ENCODE peak calls at places on chromosomes 2 and 18, in ten cellular contexts. One of them, this sample, is unnamed.

GRCh38 chr2:206083602-206084467 is 2.1 kb downstream of the INO80D start:
- DNase-seq in activated naive CD4-positive, alpha-beta T cell: no peak
- DNase-seq in neuronal stem cell: no peak
- DNase-seq in neural progenitor cell: peak; percentile 19
- DNase-seq in CD4-positive, alpha-beta T cell: no peak
- DNase-seq in nephron progenitor cell: peak; percentile 10
- DNase-seq in foreskin fibroblast: no peak
- DNase-seq in NCI-H1436 treated with DMSO at 0.1 percent for 48 hours: no peak
- DNase-seq in astrocyte of the cerebellum: no peak
- DNase-seq in AG08396: no peak
- DNase-seq in this sample: peak; percentile 89

GRCh38 chr2:226906439-226906796 is 70.6 kb downstream of the RHBDD1 start:
- DNase-seq in foreskin fibroblast: no peak
- DNase-seq in NCI-H1436 treated with DMSO at 0.1 percent for 48 hours: no peak
- DNase-seq in astrocyte of the cerebellum: no peak
- DNase-seq in CD4-positive, alpha-beta T cell: no peak
- DNase-seq in activated naive CD4-positive, alpha-beta T cell: no peak
- DNase-seq in AG08396: no peak
- DNase-seq in neuronal stem cell: no peak
- DNase-seq in nephron progenitor cell: no peak
- DNase-seq in neural progenitor cell: no peak
- DNase-seq in this sample: no peak

GRCh38 chr2:239275037-239275685 is 125.7 kb downstream of the HDAC4 start:
- DNase-seq in neural progenitor cell: no peak
- DNase-seq in AG08396: peak; percentile 93
- DNase-seq in foreskin fibroblast: peak; percentile 96
- DNase-seq in CD4-positive, alpha-beta T cell: peak; percentile 70
- DNase-seq in NCI-H1436 treated with DMSO at 0.1 percent for 48 hours: no peak
- DNase-seq in astrocyte of the cerebellum: peak; percentile 94
- DNase-seq in activated naive CD4-positive, alpha-beta T cell: peak; percentile 45
- DNase-seq in neuronal stem cell: no peak
- DNase-seq in nephron progenitor cell: no peak
- DNase-seq in this sample: no peak

GRCh38 chr2:113012436-113013335 is 7.4 kb downstream of the IL36A start:
- DNase-seq in activated naive CD4-positive, alpha-beta T cell: no peak
- DNase-seq in NCI-H1436 treated with DMSO at 0.1 percent for 48 hours: no peak
- DNase-seq in neuronal stem cell: no peak
- DNase-seq in astrocyte of the cerebellum: no peak
- DNase-seq in CD4-positive, alpha-beta T cell: no peak
- DNase-seq in foreskin fibroblast: no peak
- DNase-seq in AG08396: no peak
- DNase-seq in nephron progenitor cell: no peak
- DNase-seq in neural progenitor cell: no peak
- DNase-seq in this sample: no peak

GRCh38 chr2:38610851-38611801 is 8.4 kb upstream of the HNRNPLL start:
- DNase-seq in activated naive CD4-positive, alpha-beta T cell: no peak
- DNase-seq in neural progenitor cell: no peak
- DNase-seq in nephron progenitor cell: no peak
- DNase-seq in CD4-positive, alpha-beta T cell: no peak
- DNase-seq in foreskin fibroblast: peak; percentile 19
- DNase-seq in NCI-H1436 treated with DMSO at 0.1 percent for 48 hours: no peak
- DNase-seq in AG08396: no peak
- DNase-seq in astrocyte of the cerebellum: no peak
- DNase-seq in neuronal stem cell: no peak
- DNase-seq in this sample: no peak

GRCh38 chr2:43188561-43189386 is 37.6 kb downstream of the ZFP36L2 start:
- DNase-seq in activated naive CD4-positive, alpha-beta T cell: no peak
- DNase-seq in NCI-H1436 treated with DMSO at 0.1 percent for 48 hours: no peak
- DNase-seq in neural progenitor cell: no peak
- DNase-seq in neuronal stem cell: no peak
- DNase-seq in astrocyte of the cerebellum: no peak
- DNase-seq in nephron progenitor cell: no peak
- DNase-seq in AG08396: no peak
- DNase-seq in foreskin fibroblast: no peak
- DNase-seq in CD4-positive, alpha-beta T cell: no peak
- DNase-seq in this sample: no peak

GRCh38 chr2:218224206-218224605 is 7.2 kb downstream of the ARPC2 start:
- DNase-seq in neuronal stem cell: no peak
- DNase-seq in neural progenitor cell: no peak
- DNase-seq in foreskin fibroblast: no peak
- DNase-seq in activated naive CD4-positive, alpha-beta T cell: no peak
- DNase-seq in astrocyte of the cerebellum: no peak
- DNase-seq in CD4-positive, alpha-beta T cell: no peak
- DNase-seq in AG08396: no peak
- DNase-seq in nephron progenitor cell: no peak
- DNase-seq in NCI-H1436 treated with DMSO at 0.1 percent for 48 hours: no peak
- DNase-seq in this sample: no peak

GRCh38 chr2:151238527-151239487 is 22.9 kb downstream of the RBM43 start:
- DNase-seq in CD4-positive, alpha-beta T cell: no peak
- DNase-seq in astrocyte of the cerebellum: peak; percentile 71
- DNase-seq in AG08396: peak; percentile 68
- DNase-seq in neural progenitor cell: peak; percentile 73
- DNase-seq in nephron progenitor cell: peak; percentile 52
- DNase-seq in NCI-H1436 treated with DMSO at 0.1 percent for 48 hours: peak; percentile 58
- DNase-seq in foreskin fibroblast: peak; percentile 81
- DNase-seq in activated naive CD4-positive, alpha-beta T cell: no peak
- DNase-seq in neuronal stem cell: peak; percentile 59
- DNase-seq in this sample: peak; percentile 48

GRCh38 chr18:26477828-26478466 is 70.4 kb downstream of the KCTD1 start:
- DNase-seq in activated naive CD4-positive, alpha-beta T cell: no peak
- DNase-seq in foreskin fibroblast: no peak
- DNase-seq in neuronal stem cell: no peak
- DNase-seq in CD4-positive, alpha-beta T cell: no peak
- DNase-seq in neural progenitor cell: no peak
- DNase-seq in astrocyte of the cerebellum: no peak
- DNase-seq in NCI-H1436 treated with DMSO at 0.1 percent for 48 hours: no peak
- DNase-seq in nephron progenitor cell: no peak
- DNase-seq in AG08396: no peak
- DNase-seq in this sample: no peak

GRCh38 chr2:144950874-144951560 is 431.1 kb upstream of the ZEB2 start:
- DNase-seq in AG08396: peak; percentile 38
- DNase-seq in foreskin fibroblast: peak; percentile 88
- DNase-seq in nephron progenitor cell: no peak
- DNase-seq in NCI-H1436 treated with DMSO at 0.1 percent for 48 hours: no peak
- DNase-seq in CD4-positive, alpha-beta T cell: no peak
- DNase-seq in neuronal stem cell: no peak
- DNase-seq in astrocyte of the cerebellum: peak; percentile 40
- DNase-seq in activated naive CD4-positive, alpha-beta T cell: no peak
- DNase-seq in neural progenitor cell: no peak
- DNase-seq in this sample: no peak

GRCh38 chr2:122748552-122749011 is 993.1 kb downstream of the TSN start:
- DNase-seq in neuronal stem cell: no peak
- DNase-seq in activated naive CD4-positive, alpha-beta T cell: no peak
- DNase-seq in nephron progenitor cell: no peak
- DNase-seq in foreskin fibroblast: peak; percentile 2
- DNase-seq in AG08396: no peak
- DNase-seq in neural progenitor cell: peak; percentile 28
- DNase-seq in CD4-positive, alpha-beta T cell: no peak
- DNase-seq in astrocyte of the cerebellum: no peak
- DNase-seq in NCI-H1436 treated with DMSO at 0.1 percent for 48 hours: no peak
- DNase-seq in this sample: no peak

GRCh38 chr2:133811409-133812125 is 243.3 kb upstream of the NCKAP5 start:
- DNase-seq in neuronal stem cell: no peak
- DNase-seq in AG08396: no peak
- DNase-seq in CD4-positive, alpha-beta T cell: no peak
- DNase-seq in nephron progenitor cell: no peak
- DNase-seq in NCI-H1436 treated with DMSO at 0.1 percent for 48 hours: no peak
- DNase-seq in activated naive CD4-positive, alpha-beta T cell: no peak
- DNase-seq in neural progenitor cell: no peak
- DNase-seq in astrocyte of the cerebellum: no peak
- DNase-seq in foreskin fibroblast: no peak
- DNase-seq in this sample: no peak

GRCh38 chr18:56538756-56539155 is 99.6 kb downstream of the TXNL1 start:
- DNase-seq in CD4-positive, alpha-beta T cell: no peak
- DNase-seq in AG08396: no peak
- DNase-seq in NCI-H1436 treated with DMSO at 0.1 percent for 48 hours: no peak
- DNase-seq in foreskin fibroblast: no peak
- DNase-seq in neuronal stem cell: no peak
- DNase-seq in nephron progenitor cell: no peak
- DNase-seq in neural progenitor cell: no peak
- DNase-seq in astrocyte of the cerebellum: no peak
- DNase-seq in activated naive CD4-positive, alpha-beta T cell: no peak
- DNase-seq in this sample: no peak

GRCh38 chr2:225004531-225004930 is 37.7 kb downstream of the DOCK10 start:
- DNase-seq in NCI-H1436 treated with DMSO at 0.1 percent for 48 hours: no peak
- DNase-seq in AG08396: no peak
- DNase-seq in activated naive CD4-positive, alpha-beta T cell: no peak
- DNase-seq in CD4-positive, alpha-beta T cell: no peak
- DNase-seq in astrocyte of the cerebellum: no peak
- DNase-seq in nephron progenitor cell: no peak
- DNase-seq in foreskin fibroblast: no peak
- DNase-seq in neuronal stem cell: no peak
- DNase-seq in neural progenitor cell: no peak
- DNase-seq in this sample: no peak

GRCh38 chr18:33957705-33958104 is 267.0 kb downstream of the NOL4 start:
- DNase-seq in NCI-H1436 treated with DMSO at 0.1 percent for 48 hours: no peak
- DNase-seq in CD4-positive, alpha-beta T cell: no peak
- DNase-seq in neural progenitor cell: no peak
- DNase-seq in astrocyte of the cerebellum: no peak
- DNase-seq in neuronal stem cell: no peak
- DNase-seq in activated naive CD4-positive, alpha-beta T cell: no peak
- DNase-seq in AG08396: no peak
- DNase-seq in foreskin fibroblast: no peak
- DNase-seq in nephron progenitor cell: no peak
- DNase-seq in this sample: no peak

GRCh38 chr18:9708057-9708881 is at the start of gene RAB31:
- DNase-seq in CD4-positive, alpha-beta T cell: no peak
- DNase-seq in foreskin fibroblast: peak; percentile 88
- DNase-seq in nephron progenitor cell: peak; percentile 74
- DNase-seq in neuronal stem cell: peak; percentile 43
- DNase-seq in NCI-H1436 treated with DMSO at 0.1 percent for 48 hours: no peak
- DNase-seq in activated naive CD4-positive, alpha-beta T cell: no peak
- DNase-seq in astrocyte of the cerebellum: no peak
- DNase-seq in neural progenitor cell: peak; percentile 74
- DNase-seq in AG08396: peak; percentile 95
- DNase-seq in this sample: no peak

GRCh38 chr2:75523313-75524275 is 37.1 kb downstream of the EVA1A start:
- DNase-seq in activated naive CD4-positive, alpha-beta T cell: no peak
- DNase-seq in foreskin fibroblast: peak; percentile 40
- DNase-seq in astrocyte of the cerebellum: peak; percentile 80
- DNase-seq in AG08396: peak; percentile 49
- DNase-seq in neural progenitor cell: no peak
- DNase-seq in NCI-H1436 treated with DMSO at 0.1 percent for 48 hours: no peak
- DNase-seq in nephron progenitor cell: no peak
- DNase-seq in CD4-positive, alpha-beta T cell: no peak
- DNase-seq in neuronal stem cell: no peak
- DNase-seq in this sample: no peak

GRCh38 chr2:64645014-64645418 is 8.7 kb downstream of the SERTAD2 start:
- DNase-seq in neuronal stem cell: peak; percentile 80
- DNase-seq in astrocyte of the cerebellum: peak; percentile 40
- DNase-seq in AG08396: peak; percentile 69
- DNase-seq in nephron progenitor cell: peak; percentile 80
- DNase-seq in foreskin fibroblast: peak; percentile 55
- DNase-seq in neural progenitor cell: peak; percentile 91
- DNase-seq in activated naive CD4-positive, alpha-beta T cell: no peak
- DNase-seq in CD4-positive, alpha-beta T cell: no peak
- DNase-seq in NCI-H1436 treated with DMSO at 0.1 percent for 48 hours: peak; percentile 15
- DNase-seq in this sample: peak; percentile 83

GRCh38 chr2:11260979-11261378 is 83.5 kb downstream of the ROCK2 start:
- DNase-seq in foreskin fibroblast: no peak
- DNase-seq in astrocyte of the cerebellum: no peak
- DNase-seq in CD4-positive, alpha-beta T cell: no peak
- DNase-seq in AG08396: no peak
- DNase-seq in neuronal stem cell: no peak
- DNase-seq in nephron progenitor cell: no peak
- DNase-seq in neural progenitor cell: no peak
- DNase-seq in NCI-H1436 treated with DMSO at 0.1 percent for 48 hours: no peak
- DNase-seq in activated naive CD4-positive, alpha-beta T cell: no peak
- DNase-seq in this sample: no peak

GRCh38 chr2:219496781-219497494 is 1.8 kb upstream of the GMPPA start:
- DNase-seq in neuronal stem cell: no peak
- DNase-seq in astrocyte of the cerebellum: no peak
- DNase-seq in foreskin fibroblast: no peak
- DNase-seq in AG08396: no peak
- DNase-seq in neural progenitor cell: peak; percentile 48
- DNase-seq in activated naive CD4-positive, alpha-beta T cell: no peak
- DNase-seq in CD4-positive, alpha-beta T cell: no peak
- DNase-seq in nephron progenitor cell: no peak
- DNase-seq in NCI-H1436 treated with DMSO at 0.1 percent for 48 hours: no peak
- DNase-seq in this sample: no peak

GRCh38 chr2:41966431-41966893 is 81.4 kb upstream of the PKDCC start:
- DNase-seq in AG08396: peak; percentile 86
- DNase-seq in activated naive CD4-positive, alpha-beta T cell: no peak
- DNase-seq in nephron progenitor cell: no peak
- DNase-seq in NCI-H1436 treated with DMSO at 0.1 percent for 48 hours: no peak
- DNase-seq in CD4-positive, alpha-beta T cell: no peak
- DNase-seq in astrocyte of the cerebellum: peak; percentile 94
- DNase-seq in neural progenitor cell: no peak
- DNase-seq in neuronal stem cell: no peak
- DNase-seq in foreskin fibroblast: peak; percentile 89
- DNase-seq in this sample: no peak

GRCh38 chr2:152347076-152347475 is 12.1 kb downstream of the FMNL2 start:
- DNase-seq in AG08396: peak; percentile 39
- DNase-seq in neural progenitor cell: no peak
- DNase-seq in neuronal stem cell: no peak
- DNase-seq in nephron progenitor cell: no peak
- DNase-seq in foreskin fibroblast: peak; percentile 67
- DNase-seq in astrocyte of the cerebellum: peak; percentile 94
- DNase-seq in CD4-positive, alpha-beta T cell: no peak
- DNase-seq in activated naive CD4-positive, alpha-beta T cell: no peak
- DNase-seq in NCI-H1436 treated with DMSO at 0.1 percent for 48 hours: no peak
- DNase-seq in this sample: no peak

GRCh38 chr2:129061079-129061785 is 742.6 kb upstream of the HS6ST1 start:
- DNase-seq in AG08396: no peak
- DNase-seq in activated naive CD4-positive, alpha-beta T cell: no peak
- DNase-seq in foreskin fibroblast: no peak
- DNase-seq in neuronal stem cell: no peak
- DNase-seq in nephron progenitor cell: no peak
- DNase-seq in astrocyte of the cerebellum: peak; percentile 59
- DNase-seq in NCI-H1436 treated with DMSO at 0.1 percent for 48 hours: no peak
- DNase-seq in CD4-positive, alpha-beta T cell: no peak
- DNase-seq in neural progenitor cell: no peak
- DNase-seq in this sample: no peak

GRCh38 chr2:186693446-186693842 is 416 bp upstream of the FAM171B start:
- DNase-seq in AG08396: no peak
- DNase-seq in foreskin fibroblast: no peak
- DNase-seq in neural progenitor cell: no peak
- DNase-seq in astrocyte of the cerebellum: no peak
- DNase-seq in activated naive CD4-positive, alpha-beta T cell: no peak
- DNase-seq in neuronal stem cell: no peak
- DNase-seq in CD4-positive, alpha-beta T cell: no peak
- DNase-seq in nephron progenitor cell: no peak
- DNase-seq in NCI-H1436 treated with DMSO at 0.1 percent for 48 hours: no peak
- DNase-seq in this sample: no peak

GRCh38 chr2:168639501-168639900 is 162.9 kb upstream of the NOSTRIN start:
- DNase-seq in AG08396: peak; percentile 38
- DNase-seq in activated naive CD4-positive, alpha-beta T cell: no peak
- DNase-seq in neural progenitor cell: peak; percentile 43
- DNase-seq in CD4-positive, alpha-beta T cell: no peak
- DNase-seq in foreskin fibroblast: peak; percentile 79
- DNase-seq in astrocyte of the cerebellum: no peak
- DNase-seq in nephron progenitor cell: no peak
- DNase-seq in NCI-H1436 treated with DMSO at 0.1 percent for 48 hours: no peak
- DNase-seq in neuronal stem cell: no peak
- DNase-seq in this sample: peak; percentile 63

GRCh38 chr2:25824718-25825117 is 53.6 kb downstream of the ASXL2 start:
- DNase-seq in AG08396: no peak
- DNase-seq in NCI-H1436 treated with DMSO at 0.1 percent for 48 hours: no peak
- DNase-seq in nephron progenitor cell: no peak
- DNase-seq in CD4-positive, alpha-beta T cell: no peak
- DNase-seq in foreskin fibroblast: no peak
- DNase-seq in astrocyte of the cerebellum: no peak
- DNase-seq in neuronal stem cell: no peak
- DNase-seq in neural progenitor cell: no peak
- DNase-seq in activated naive CD4-positive, alpha-beta T cell: no peak
- DNase-seq in this sample: no peak

GRCh38 chr2:239109041-239109915 is 261.4 kb downstream of the TWIST2 start:
- DNase-seq in activated naive CD4-positive, alpha-beta T cell: no peak
- DNase-seq in CD4-positive, alpha-beta T cell: no peak
- DNase-seq in nephron progenitor cell: no peak
- DNase-seq in NCI-H1436 treated with DMSO at 0.1 percent for 48 hours: no peak
- DNase-seq in foreskin fibroblast: no peak
- DNase-seq in AG08396: no peak
- DNase-seq in astrocyte of the cerebellum: no peak
- DNase-seq in neuronal stem cell: no peak
- DNase-seq in neural progenitor cell: no peak
- DNase-seq in this sample: no peak

GRCh38 chr2:217637268-217637615 is 365.6 kb downstream of the TNS1 start:
- DNase-seq in neuronal stem cell: no peak
- DNase-seq in CD4-positive, alpha-beta T cell: no peak
- DNase-seq in neural progenitor cell: peak; percentile 26
- DNase-seq in activated naive CD4-positive, alpha-beta T cell: no peak
- DNase-seq in nephron progenitor cell: peak; percentile 18
- DNase-seq in NCI-H1436 treated with DMSO at 0.1 percent for 48 hours: no peak
- DNase-seq in astrocyte of the cerebellum: no peak
- DNase-seq in foreskin fibroblast: no peak
- DNase-seq in AG08396: no peak
- DNase-seq in this sample: no peak

This sample was measured in NT2/D1.